ENCODE peak calls at places on chromosomes 16 and 17, in seven cellular contexts. D, S, N, A, L, X and R are unnamed samples. For H3K36me3, the result is how much of the 10 kb centered on the place peaks cover.

GRCh38 chr16:69424935-69425784 is 741 bp downstream of the CYB5B start:
- DNase-seq in N (no peak), S (no peak), A (no peak), X (no peak), L (peak), D (no peak), R (no peak)

GRCh38 chr17:76370261-76370993 is 14.0 kb upstream of the SPHK1 start:
- DNase-seq in L (peak), A (peak), X (peak), S (peak), N (peak), D (no peak), R (peak)

GRCh38 chr16:3021449-3022207 is 1.5 kb downstream of the TNFRSF12A start:
- DNase-seq in X (peak), L (peak), S (peak), A (peak), N (peak), D (peak), R (peak)

GRCh38 chr16:85245307-85246172 is 133.3 kb upstream of the CIBAR2 start:
- DNase-seq in X (peak), A (peak), D (no peak), N (no peak), L (peak), S (peak), R (no peak)

GRCh38 chr17:32516940-32517711 is 30.3 kb downstream of the CDK5R1 start:
- DNase-seq in L (no peak), S (no peak), D (no peak), A (no peak), X (no peak), N (no peak), R (no peak)

GRCh38 chr16:12573730-12574383 is 229.8 kb downstream of the CPPED1 start:
- DNase-seq in A (peak), S (peak), D (no peak), X (peak), L (peak), N (no peak), R (no peak)

GRCh38 chr17:77709594-77709993 is 248.9 kb upstream of the TNRC6C start:
- DNase-seq in S (no peak), N (no peak), A (no peak), D (no peak), L (no peak), X (no peak), R (no peak)

GRCh38 chr16:48447428-48447827 is 62.2 kb upstream of the SIAH1 start:
- DNase-seq in D (no peak), S (no peak), N (no peak), L (no peak), A (no peak), X (no peak), R (no peak)

GRCh38 chr17:49509588-49509917 is 14.5 kb downstream of the NGFR start:
- DNase-seq in S (peak), A (no peak), D (no peak), X (no peak), L (no peak), N (no peak), R (peak)

DNA sequence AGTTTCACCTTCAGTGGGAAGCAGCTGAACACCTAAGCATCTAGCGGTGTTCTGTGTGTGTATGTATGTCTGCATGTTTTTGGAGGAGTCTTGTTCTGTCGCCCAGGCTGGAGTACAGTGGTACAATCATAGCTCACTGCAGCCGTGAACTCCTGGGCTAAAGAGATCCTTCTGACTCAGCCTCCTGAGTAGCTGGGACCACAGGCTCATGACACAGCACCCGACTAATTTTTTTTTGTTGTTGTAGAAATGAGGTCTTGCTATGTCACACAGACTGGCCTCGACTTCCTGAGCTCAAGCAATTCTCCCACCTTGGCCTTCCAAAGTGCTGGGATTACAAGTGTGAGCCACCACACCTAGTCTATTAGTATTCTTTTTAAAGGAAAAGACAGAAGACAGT is 30.2 kb upstream of the FAAP100 start:
- DNase-seq in S (no peak), D (no peak), X (no peak), A (no peak), N (no peak), L (peak), R (peak)
- H3K36me3 ChIP-seq in S (under half), D (half or more), X (half or more), A (under half), N (half or more), L (under half), R (under half)

GRCh38 chr16:89482824-89483220 is 7.5 kb downstream of the ANKRD11 start:
- DNase-seq in N (no peak), A (peak), L (no peak), D (no peak), X (no peak), S (no peak), R (no peak)
- H3K4me3 ChIP-seq in N (no peak), A (no peak), L (no peak), D (peak), X (no peak), S (no peak), R (no peak)

DNA sequence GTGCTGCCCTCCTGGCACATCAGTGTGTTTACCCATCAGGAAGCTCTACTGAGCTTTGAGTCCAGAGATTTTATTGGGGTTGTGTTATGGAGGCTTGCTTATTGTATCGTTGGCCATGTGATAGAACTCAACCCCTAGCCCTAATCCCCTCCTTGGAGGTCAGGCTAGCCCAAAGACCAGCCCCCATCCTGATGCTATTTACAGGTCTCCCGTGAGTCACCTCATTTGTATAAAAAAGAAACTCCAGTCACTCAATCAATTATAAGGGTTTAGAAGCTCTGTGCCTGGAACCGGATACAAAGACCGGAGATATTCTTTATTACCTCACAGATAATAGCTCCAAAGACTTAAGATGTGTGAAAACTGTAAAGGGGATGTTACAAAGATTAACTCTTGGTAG is 405.9 kb downstream of the CNTNAP4 start:
- DNase-seq in L (no peak), S (no peak), X (no peak), D (no peak), N (no peak), A (no peak), R (no peak)
- H3K36me3 ChIP-seq in L (under half), S (under half), X (under half), D (under half), N (under half), A (under half), R (under half)

GRCh38 chr17:48051706-48052486 is 3.7 kb downstream of the NFE2L1 start:
- DNase-seq in A (peak), D (no peak), N (no peak), L (no peak), X (no peak), S (no peak), R (no peak)
- H3K4me3 ChIP-seq in A (no peak), D (no peak), N (peak), L (peak), X (peak), S (peak), R (peak)

DNA sequence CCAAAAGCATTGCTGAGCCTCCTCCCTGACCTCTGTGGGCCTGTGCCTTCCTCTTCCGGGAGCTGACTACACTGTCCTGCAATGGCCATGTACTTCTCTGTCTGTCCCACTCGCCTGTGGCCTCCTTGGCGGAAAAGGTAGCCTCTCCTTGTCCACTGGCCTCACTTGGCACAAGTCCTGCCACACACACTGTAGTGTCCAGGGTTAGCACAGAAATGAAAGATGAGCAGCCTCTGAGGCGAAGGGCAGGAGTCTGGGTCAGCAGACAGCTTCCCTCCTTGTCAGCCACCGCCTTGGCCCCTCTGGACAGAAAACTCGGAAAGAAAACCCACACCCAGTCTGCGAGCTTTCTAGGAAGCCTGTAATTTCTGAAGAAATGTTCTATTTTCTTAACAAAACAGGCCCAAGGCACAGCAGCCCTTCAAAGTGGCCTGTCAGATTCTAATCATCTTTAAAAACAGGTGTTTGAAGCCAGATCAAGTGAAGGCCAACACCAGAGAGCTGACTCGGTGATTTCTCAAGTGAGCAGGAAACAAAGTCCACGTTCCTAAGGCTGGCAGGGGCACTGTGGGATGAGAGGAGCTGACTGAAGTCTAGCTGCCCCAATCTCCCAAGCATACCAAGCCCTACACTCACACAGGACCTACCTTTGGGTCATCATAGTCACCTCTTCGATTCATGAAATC is 67.2 kb downstream of the GTF3C1 start:
- DNase-seq in X (no peak), L (no peak), A (no peak), N (no peak), S (no peak), D (no peak), R (no peak)
- H3K36me3 ChIP-seq in X (half or more), L (under half), A (half or more), N (half or more), S (under half), D (half or more), R (half or more)

DNA sequence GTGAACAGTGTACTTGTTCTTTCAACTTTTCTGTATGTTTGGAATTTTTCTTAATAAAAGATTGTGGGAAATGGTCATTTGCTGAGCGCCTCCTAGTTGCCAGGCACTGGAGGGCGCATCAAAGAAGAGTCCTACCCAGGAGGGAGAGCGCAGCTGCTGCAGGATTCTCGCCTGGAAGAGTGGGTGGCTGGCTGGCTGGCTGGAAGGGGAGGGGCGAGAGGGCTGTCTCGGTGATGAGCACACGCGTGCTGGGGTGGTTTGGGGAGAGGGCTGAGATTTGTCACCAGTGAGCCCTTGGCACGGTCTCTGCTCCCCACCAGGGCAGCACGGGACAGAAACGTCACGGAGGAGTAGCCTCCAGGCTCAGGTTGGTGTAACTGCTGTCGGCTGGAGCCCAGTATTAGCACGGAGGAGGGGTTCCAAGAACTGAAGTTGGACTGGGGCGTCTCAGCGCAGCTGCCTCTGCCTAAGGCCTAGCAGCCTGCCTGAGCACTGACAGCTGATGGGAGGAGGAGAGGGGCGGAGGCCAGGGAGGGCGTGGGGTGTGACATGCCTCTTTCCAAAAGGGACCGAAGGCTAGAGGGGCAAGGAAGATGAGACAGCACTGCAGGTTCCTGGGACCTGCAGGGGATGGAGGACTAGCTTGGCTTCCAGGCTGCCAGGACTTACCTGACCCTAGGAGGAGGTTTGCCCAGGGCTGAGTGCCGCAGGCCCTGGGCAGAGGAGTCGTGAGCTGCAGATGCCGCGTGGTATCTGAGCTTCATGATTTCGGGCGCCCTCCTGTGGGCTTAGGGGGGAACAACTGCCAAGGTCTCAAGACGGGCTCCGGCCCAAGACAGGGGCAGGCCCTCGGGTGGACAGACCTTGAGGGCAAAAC is 5.7 kb downstream of the LDHD start:
- DNase-seq in A (peak), L (peak), S (peak), D (peak), X (peak), N (peak), R (peak)
- H3K4me3 ChIP-seq in A (no peak), L (no peak), S (peak), D (peak), X (peak), N (peak), R (peak)

GRCh38 chr17:1733047-1733357 is 8.5 kb downstream of the WDR81 start:
- DNase-seq in A (no peak), N (no peak), L (no peak), X (no peak), S (no peak), D (no peak), R (no peak)

GRCh38 chr17:1735834-1736347 is 6.8 kb upstream of the SERPINF2 start:
- DNase-seq in S (no peak), X (no peak), L (no peak), A (no peak), D (no peak), N (no peak), R (no peak)

GRCh38 chr17:1732241-1733046 is 7.9 kb downstream of the WDR81 start:
- DNase-seq in N (no peak), D (no peak), A (no peak), X (no peak), S (no peak), L (no peak), R (no peak)

GRCh38 chr17:1735418-1735817 is 7.3 kb upstream of the SERPINF2 start:
- DNase-seq in S (no peak), X (no peak), D (no peak), A (no peak), L (no peak), N (no peak), R (no peak)

DNA sequence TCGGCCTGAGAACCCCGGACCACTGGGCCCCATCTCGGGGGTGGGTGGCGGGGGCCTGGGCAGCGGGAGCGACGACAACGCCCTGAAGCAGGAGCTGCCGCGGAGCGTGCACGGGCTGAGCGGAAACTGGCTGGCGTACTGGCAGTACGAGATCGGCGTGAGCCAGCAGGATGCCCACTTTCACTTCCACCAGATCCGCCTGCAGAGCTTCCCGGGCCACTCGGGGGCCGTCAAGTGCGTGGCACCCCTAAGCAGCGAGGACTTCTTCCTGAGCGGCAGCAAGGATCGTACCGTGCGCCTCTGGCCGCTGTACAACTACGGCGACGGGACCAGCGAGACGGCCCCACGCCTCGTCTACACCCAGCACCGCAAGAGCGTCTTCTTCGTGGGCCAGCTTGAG is 8.9 kb upstream of the SERPINF2 start:
- DNase-seq in X (no peak), A (no peak), S (no peak), L (no peak), N (no peak), D (no peak), R (no peak)
- H3K36me3 ChIP-seq in X (half or more), A (under half), S (under half), L (under half), N (half or more), D (under half), R (under half)

DNA sequence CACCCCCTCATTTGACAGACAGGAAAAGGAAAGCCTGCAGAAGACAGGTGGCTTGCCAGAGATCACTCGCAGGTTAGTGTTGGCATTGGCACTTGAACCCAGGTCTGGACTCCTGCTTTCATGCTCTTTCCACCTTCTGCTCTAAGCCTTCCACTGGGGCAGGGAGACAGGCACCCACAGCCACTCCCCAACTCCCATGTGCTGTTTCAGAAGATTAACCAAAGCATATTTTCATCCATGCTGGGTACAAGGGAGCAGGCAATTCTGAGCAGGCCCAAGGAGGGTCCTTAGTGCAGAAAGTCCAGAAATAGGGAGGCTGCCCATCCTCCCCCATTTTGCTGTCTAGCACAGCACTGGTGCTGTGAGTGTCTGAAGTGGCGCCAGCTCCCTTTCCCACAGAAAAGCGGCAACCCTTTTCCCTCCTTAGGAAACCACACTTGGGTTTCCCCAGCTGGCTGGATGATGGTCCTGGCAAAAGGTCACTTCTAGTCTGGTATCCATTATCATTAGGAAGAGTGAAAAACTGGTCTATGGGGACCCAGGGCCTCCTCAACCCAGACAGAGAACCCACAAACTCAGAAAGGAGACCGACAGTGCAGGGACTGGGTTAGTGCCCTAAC is 2.0 kb upstream of the CAVIN1 start:
- DNase-seq in L (no peak), D (no peak), X (no peak), S (no peak), N (no peak), A (no peak), R (no peak)
- H3K4me3 ChIP-seq in L (no peak), D (no peak), X (no peak), S (no peak), N (no peak), A (no peak), R (no peak)

GRCh38 chr16:54116126-54116525 is 170.5 kb downstream of the IRX3 start:
- DNase-seq in L (no peak), D (no peak), A (no peak), X (no peak), S (no peak), N (no peak), R (no peak)

GRCh38 chr16:54115558-54115957 is 171.0 kb downstream of the IRX3 start:
- DNase-seq in X (no peak), A (no peak), D (no peak), L (no peak), S (no peak), N (no peak), R (no peak)

GRCh38 chr16:54121084-54121483 is 165.5 kb downstream of the IRX3 start:
- DNase-seq in L (no peak), D (no peak), A (no peak), N (no peak), S (peak), X (no peak), R (no peak)

GRCh38 chr16:54121539-54122295 is 164.9 kb downstream of the IRX3 start:
- DNase-seq in L (no peak), A (no peak), D (no peak), X (no peak), N (no peak), S (no peak), R (no peak)

GRCh38 chr16:54118846-54119245 is 167.7 kb downstream of the IRX3 start:
- DNase-seq in D (no peak), S (peak), N (no peak), L (no peak), A (no peak), X (no peak), R (no peak)
- H3K36me3 ChIP-seq in D (under half), S (under half), N (under half), L (under half), A (under half), X (under half), R (under half)